ENCODE peak calls at places on chromosome 20, in five cellular contexts. L, P, M, C and V are unnamed samples.

GRCh38 chr20:51420111-51420510 is 122.4 kb downstream of the NFATC2 start:
- DNase-seq in L (peak), P (no peak), M (no peak), C (peak), V (no peak)

GRCh38 chr20:54293526-54293925 is 85.6 kb downstream of the PFDN4 start:
- DNase-seq in L (peak), P (no peak), M (no peak), C (no peak), V (no peak)

GRCh38 chr20:51541189-51542032 is 1.1 kb downstream of the NFATC2 start:
- DNase-seq in L (peak), P (peak), M (peak), C (peak), V (peak)

GRCh38 chr20:59955131-59955796 is 3.0 kb upstream of the CDH26 start:
- DNase-seq in L (no peak), P (no peak), M (peak), C (peak), V (no peak)

GRCh38 chr20:51042064-51042463 is 19.2 kb upstream of the KCNG1 start:
- DNase-seq in L (no peak), P (no peak), M (no peak), C (no peak), V (no peak)

GRCh38 chr20:32681175-32682084 is 7.7 kb upstream of the C20orf203 start:
- DNase-seq in L (peak), P (no peak), M (no peak), C (peak), V (peak)

GRCh38 chr20:59939052-59939878 is 840 bp downstream of the PPP1R3D start:
- DNase-seq in L (peak), P (peak), M (no peak), C (no peak), V (no peak)

GRCh38 chr20:24665196-24665595 is 195.8 kb downstream of the SYNDIG1 start:
- DNase-seq in L (no peak), P (no peak), M (no peak), C (no peak), V (no peak)

GRCh38 chr20:8624616-8625015 is 444.3 kb upstream of the PLCB4 start:
- DNase-seq in L (no peak), P (no peak), M (no peak), C (no peak), V (no peak)

GRCh38 chr20:5020760-5021159 is 19.4 kb upstream of the SLC23A2 start:
- DNase-seq in L (no peak), P (no peak), M (no peak), C (no peak), V (no peak)

GRCh38 chr20:47768016-47768953 is 17.0 kb downstream of the SULF2 start:
- DNase-seq in L (peak), P (no peak), M (no peak), C (no peak), V (no peak)

GRCh38 chr20:51880188-51880587 is 77.9 kb upstream of the SALL4 start:
- DNase-seq in L (no peak), P (no peak), M (no peak), C (no peak), V (no peak)

GRCh38 chr20:58393299-58393698 is 4.3 kb downstream of the VAPB start:
- DNase-seq in L (no peak), P (no peak), M (no peak), C (no peak), V (peak)

GRCh38 chr20:1697592-1697991 is 40.0 kb upstream of the SIRPG start:
- DNase-seq in L (no peak), P (no peak), M (no peak), C (no peak), V (no peak)

GRCh38 chr20:12660918-12661317 is 347.9 kb upstream of the SPTLC3 start:
- DNase-seq in L (no peak), P (no peak), M (peak), C (peak), V (peak)
- TF ChIP-seq CTCF in L (no peak), P (no peak), M (no peak), C (peak), V (peak)

GRCh38 chr20:22438926-22439325 is 145.4 kb downstream of the FOXA2 start:
- DNase-seq in L (no peak), P (no peak), M (peak), C (no peak), V (no peak)
- TF ChIP-seq CTCF in L (peak), P (peak), M (peak), C (peak), V (peak)

GRCh38 chr20:63284544-63284949 is 8.4 kb upstream of the COL20A1 start:
- DNase-seq in L (no peak), P (no peak), M (no peak), C (no peak), V (no peak)
- TF ChIP-seq CTCF in L (no peak), P (no peak), M (no peak), C (no peak), V (no peak)

DNA sequence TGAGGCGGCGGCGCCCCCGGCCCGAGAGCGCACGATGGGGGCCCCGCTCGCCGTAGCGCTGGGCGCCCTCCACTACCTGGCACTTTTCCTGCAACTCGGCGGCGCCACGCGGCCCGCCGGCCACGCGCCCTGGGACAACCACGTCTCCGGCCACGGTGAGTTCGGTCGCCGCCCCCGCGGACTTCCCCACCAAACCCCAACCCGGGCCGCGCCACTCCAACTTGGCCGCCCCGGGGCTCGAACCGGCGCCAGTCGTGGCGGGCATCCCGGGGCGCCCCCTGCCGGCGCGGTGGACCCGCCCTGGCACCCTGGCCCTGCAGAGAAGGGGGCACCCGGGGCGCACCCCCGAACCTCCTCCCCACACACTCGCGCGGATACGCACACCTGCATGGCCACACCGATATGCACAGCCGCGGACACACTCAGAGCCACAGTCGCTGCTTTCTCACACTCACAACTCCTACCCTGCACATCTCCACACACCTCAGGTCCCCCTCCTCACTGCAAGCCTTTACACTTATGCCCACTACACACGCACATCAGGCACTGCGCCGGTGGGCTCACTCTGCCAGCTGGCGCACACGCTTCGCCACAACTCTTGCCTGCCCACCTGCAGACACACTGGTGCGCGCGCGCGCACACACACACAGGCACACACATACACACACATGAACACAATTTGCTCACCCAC is 535 bp downstream of the VSTM2L start:
- DNase-seq in L (no peak), P (no peak), M (no peak), C (no peak), V (no peak)
- TF ChIP-seq CTCF in L (no peak), P (peak), M (peak), C (peak), V (peak)